ENCODE peak calls at places on chromosomes 7 and 10, in four cellular contexts. B is lower leg skin, E is GM23338, C is fibroblast of lung. N is an unnamed sample.

GRCh38 chr7:118590107-118590506 is 365.6 kb downstream of the ANKRD7 start:
- DNase-seq in C (no peak), E (peak; percentile 72), B (no peak), N (no peak)

GRCh38 chr10:102225646-102226541 is at the start of gene ELOVL3:
- DNase-seq in C (peak; percentile 94), E (peak; percentile 99), B (peak; percentile 92), N (peak; percentile 91)

GRCh38 chr7:117731455-117731854 is 141.8 kb downstream of the CTTNBP2 start:
- DNase-seq in C (no peak), B (peak; percentile 24), E (no peak), N (peak; percentile 22)

GRCh38 chr10:8577681-8578080 is 523.2 kb downstream of the GATA3 start:
- DNase-seq in E (no peak), C (no peak), B (no peak), N (no peak)

GRCh38 chr7:42945821-42946615 is 13.8 kb downstream of the MRPL32 start:
- DNase-seq in B (no peak), E (no peak), C (no peak), N (no peak)

GRCh38 chr7:30575910-30576309 is 18.8 kb upstream of the GARS1 start:
- DNase-seq in B (no peak), C (no peak), E (peak; percentile 35), N (no peak)

GRCh38 chr7:130896051-130896881 is 162.3 kb upstream of the KLF14 start:
- DNase-seq in C (peak; percentile 44), B (no peak), E (peak; percentile 64), N (peak; percentile 54)

GRCh38 chr7:7122033-7122478 is 60.3 kb upstream of the C1GALT1 start:
- DNase-seq in C (peak; percentile 30), B (no peak), E (no peak), N (no peak)

DNA sequence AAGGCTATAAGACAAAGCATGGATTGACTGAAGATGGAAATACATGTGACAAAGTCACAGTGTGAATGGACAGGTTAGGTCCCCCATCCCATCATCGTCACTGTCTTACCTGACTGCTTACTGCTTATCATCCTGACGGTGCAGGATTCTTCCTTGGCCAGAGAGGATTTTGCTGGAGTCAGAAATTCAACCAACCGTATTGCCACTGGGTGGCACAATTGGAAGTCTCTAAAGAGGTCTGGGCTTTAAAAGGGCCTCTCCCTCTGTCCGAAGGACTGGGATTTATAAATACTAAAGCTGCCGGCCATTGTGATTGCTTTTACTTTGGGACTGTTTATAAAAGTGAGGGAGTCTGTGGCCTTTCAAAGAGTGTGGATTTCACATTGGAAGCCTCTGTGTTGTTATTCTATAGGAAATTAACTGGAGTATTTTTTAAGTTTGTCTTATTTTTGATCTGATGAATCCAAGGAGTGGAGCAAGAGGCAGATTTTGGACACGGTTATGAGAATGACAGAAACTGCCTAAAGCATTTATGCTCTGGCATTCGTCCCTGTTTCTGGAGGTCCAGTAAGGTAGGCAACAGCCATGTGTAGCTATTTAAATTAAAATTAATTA is 113.3 kb upstream of the CREB5 start:
- DNase-seq in E (peak; percentile 89), C (peak; percentile 50), B (peak; percentile 20), N (peak; percentile 78)
- TF ChIP-seq CTCF in E (peak; percentile 73), C (peak; percentile 70), B (no peak), N (peak; percentile 66)

DNA sequence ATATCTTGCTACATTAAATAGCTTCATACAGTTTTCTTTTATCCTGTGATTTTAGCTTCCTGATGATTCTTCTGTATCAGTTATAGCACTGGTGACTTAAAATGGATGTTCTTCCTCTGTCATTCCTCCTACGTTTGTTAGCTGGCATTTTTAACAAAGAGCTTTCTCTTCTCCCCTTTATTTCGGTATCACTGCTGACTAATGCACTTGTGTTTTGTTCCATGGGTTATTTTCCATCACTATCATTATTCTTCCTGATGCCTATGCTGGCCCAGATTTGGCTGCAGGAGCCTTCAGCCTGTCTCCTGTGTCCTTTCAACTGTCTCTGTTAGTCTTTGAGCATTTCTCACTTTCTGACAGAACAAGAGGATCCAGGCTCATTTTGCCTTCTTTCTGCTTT is 13.1 kb downstream of the BMS1 start:
- DNase-seq in B (no peak), C (no peak), E (no peak), N (no peak)
- TF ChIP-seq CTCF in B (no peak), C (no peak), E (no peak), N (no peak)

GRCh38 chr7:41886906-41887311 is 184.0 kb upstream of the INHBA start:
- DNase-seq in B (peak; percentile 53), C (peak; percentile 99), E (peak; percentile 12), N (peak; percentile 98)
- TF ChIP-seq CTCF in B (no peak), C (peak; percentile 48), E (no peak), N (peak; percentile 56)

GRCh38 chr10:131786756-131787605 is 113.8 kb upstream of the PPP2R2D start:
- DNase-seq in E (peak; percentile 68), C (peak; percentile 8), B (no peak), N (peak; percentile 17)
- TF ChIP-seq CTCF in E (peak; percentile 90), C (peak; percentile 45), B (no peak), N (peak; percentile 43)

DNA sequence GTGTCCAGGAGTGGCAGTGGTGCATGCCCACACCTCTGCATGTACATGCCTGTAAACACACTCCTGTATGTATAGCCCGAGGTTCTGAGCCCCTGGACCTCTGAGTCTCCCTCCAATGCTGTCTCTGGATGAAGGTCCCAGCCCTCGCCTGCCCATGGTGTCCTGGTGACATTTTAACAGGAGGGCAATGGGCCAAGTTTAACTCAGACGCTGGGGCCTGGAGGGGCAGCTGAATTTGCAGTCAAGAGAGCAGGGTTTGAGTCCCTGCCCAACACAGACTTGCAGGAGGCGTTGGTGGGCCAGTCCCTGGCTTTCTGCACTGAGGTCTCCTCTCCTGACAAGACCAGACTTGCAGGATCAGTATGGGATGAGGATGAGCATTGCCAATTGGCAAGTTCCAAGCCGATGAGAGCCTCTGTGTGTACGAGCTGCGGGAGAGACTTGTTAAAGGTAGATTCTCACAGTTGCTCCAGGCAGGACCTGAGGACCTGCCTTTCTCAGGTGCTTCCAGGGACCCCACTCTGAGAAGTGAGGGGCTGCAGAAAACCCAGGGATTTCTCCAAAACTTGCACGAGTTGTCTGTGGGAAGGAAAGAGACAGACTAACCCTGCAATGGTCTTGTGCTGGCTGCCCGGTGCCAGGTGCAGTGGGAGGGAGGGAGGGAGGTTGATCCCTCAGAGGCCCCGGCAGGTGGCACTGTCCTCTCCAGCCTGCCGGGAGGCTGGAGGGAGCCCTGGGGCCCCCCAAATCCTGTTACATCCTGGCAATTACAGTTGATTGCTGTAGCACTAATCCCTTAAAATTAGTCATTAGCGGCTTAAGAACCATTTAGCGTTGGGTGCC is 142.0 kb downstream of the ELFN1 start:
- DNase-seq in C (no peak), E (no peak), B (no peak), N (no peak)
- TF ChIP-seq CTCF in C (no peak), E (no peak), B (no peak), N (peak; percentile 21)

GRCh38 chr10:92839191-92840085 is 8.9 kb upstream of the EXOC6 start:
- DNase-seq in B (no peak), C (peak; percentile 70), E (peak; percentile 90), N (peak; percentile 91)
- TF ChIP-seq CTCF in B (no peak), C (no peak), E (peak; percentile 98), N (peak; percentile 20)

DNA sequence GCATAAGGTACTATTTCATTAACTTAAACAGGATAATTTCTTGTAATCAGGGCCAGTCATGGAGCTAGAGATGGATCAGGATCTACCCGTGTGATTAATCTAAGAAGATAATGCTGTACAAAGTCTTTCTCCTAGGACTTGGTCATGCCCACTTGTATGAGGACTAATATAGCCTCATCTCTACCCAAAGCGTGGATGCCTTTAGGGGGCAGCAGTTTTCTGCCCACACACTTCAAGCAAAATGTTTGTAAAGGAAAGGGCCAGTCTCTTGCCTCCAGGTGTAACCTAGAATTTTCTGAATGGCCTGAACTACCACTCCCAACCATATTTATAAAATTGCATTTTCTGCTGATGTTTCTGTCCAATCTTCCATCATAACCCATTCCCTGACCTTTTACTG is 764.0 kb upstream of the IGFBP3 start:
- DNase-seq in B (no peak), E (peak; percentile 23), C (no peak), N (no peak)
- TF ChIP-seq CTCF in B (no peak), E (peak; percentile 49), C (no peak), N (no peak)